ENCODE peak calls at places on chromosomes 3 and 15, in eight cellular contexts. One of them, this sample, is unnamed.

GRCh38 chr15:43893956-43894355 is 67.2 kb downstream of the WDR76 start:
- DNase-seq in lower lobe of right lung: no peak
- DNase-seq in neural crest cell: no peak
- DNase-seq in lower leg skin: no peak
- DNase-seq in CD8-positive, alpha-beta T cell: no peak
- DNase-seq in GM10248: no peak
- DNase-seq in A549: no peak
- DNase-seq in fibroblast of lung: no peak
- DNase-seq in this sample: no peak

GRCh38 chr3:38634133-38634532 is 15.4 kb downstream of the SCN5A start:
- DNase-seq in lower lobe of right lung: no peak
- DNase-seq in neural crest cell: no peak
- DNase-seq in lower leg skin: no peak
- DNase-seq in CD8-positive, alpha-beta T cell: no peak
- DNase-seq in GM10248: no peak
- DNase-seq in A549: no peak
- DNase-seq in fibroblast of lung: no peak
- DNase-seq in this sample: no peak

GRCh38 chr3:134445631-134446030 is 40.2 kb downstream of the ANAPC13 start:
- DNase-seq in lower lobe of right lung: no peak
- DNase-seq in neural crest cell: no peak
- DNase-seq in lower leg skin: peak
- DNase-seq in CD8-positive, alpha-beta T cell: no peak
- DNase-seq in GM10248: no peak
- DNase-seq in A549: no peak
- DNase-seq in fibroblast of lung: peak
- DNase-seq in this sample: no peak

GRCh38 chr3:194203482-194204035 is 67.6 kb downstream of the HES1 start:
- DNase-seq in lower lobe of right lung: no peak
- DNase-seq in neural crest cell: no peak
- DNase-seq in lower leg skin: no peak
- DNase-seq in CD8-positive, alpha-beta T cell: no peak
- DNase-seq in GM10248: peak
- DNase-seq in A549: no peak
- DNase-seq in fibroblast of lung: no peak
- DNase-seq in this sample: no peak

GRCh38 chr3:52056521-52056967 is at the start of gene DUSP7:
- DNase-seq in lower lobe of right lung: peak
- DNase-seq in neural crest cell: peak
- DNase-seq in lower leg skin: no peak
- DNase-seq in CD8-positive, alpha-beta T cell: peak
- DNase-seq in GM10248: peak
- DNase-seq in A549: peak
- DNase-seq in fibroblast of lung: peak
- DNase-seq in this sample: peak

GRCh38 chr3:55307622-55308021 is 179.5 kb downstream of the WNT5A start:
- DNase-seq in lower lobe of right lung: no peak
- DNase-seq in neural crest cell: no peak
- DNase-seq in lower leg skin: no peak
- DNase-seq in CD8-positive, alpha-beta T cell: no peak
- DNase-seq in GM10248: no peak
- DNase-seq in A549: no peak
- DNase-seq in fibroblast of lung: no peak
- DNase-seq in this sample: no peak

GRCh38 chr3:74079961-74080562 is 455.3 kb upstream of the PDZRN3 start:
- DNase-seq in lower lobe of right lung: no peak
- DNase-seq in neural crest cell: no peak
- DNase-seq in lower leg skin: no peak
- DNase-seq in CD8-positive, alpha-beta T cell: no peak
- DNase-seq in GM10248: no peak
- DNase-seq in A549: no peak
- DNase-seq in fibroblast of lung: peak
- DNase-seq in this sample: no peak

GRCh38 chr3:111859061-111859973 is at the start of gene PHLDB2:
- DNase-seq in lower lobe of right lung: peak
- DNase-seq in neural crest cell: peak
- DNase-seq in lower leg skin: peak
- DNase-seq in CD8-positive, alpha-beta T cell: peak
- DNase-seq in GM10248: peak
- DNase-seq in A549: peak
- DNase-seq in fibroblast of lung: peak
- DNase-seq in this sample: peak

GRCh38 chr15:82699726-82700125 is 9.9 kb downstream of the AP3B2 start:
- DNase-seq in lower lobe of right lung: no peak
- DNase-seq in neural crest cell: no peak
- DNase-seq in lower leg skin: no peak
- DNase-seq in CD8-positive, alpha-beta T cell: no peak
- DNase-seq in GM10248: no peak
- DNase-seq in A549: no peak
- DNase-seq in fibroblast of lung: no peak
- DNase-seq in this sample: no peak

GRCh38 chr3:30285188-30286006 is 321.0 kb upstream of the TGFBR2 start:
- DNase-seq in lower lobe of right lung: no peak
- DNase-seq in neural crest cell: no peak
- DNase-seq in lower leg skin: no peak
- DNase-seq in CD8-positive, alpha-beta T cell: no peak
- DNase-seq in GM10248: no peak
- DNase-seq in A549: no peak
- DNase-seq in fibroblast of lung: no peak
- DNase-seq in this sample: no peak

GRCh38 chr3:31790516-31791148 is 190.4 kb downstream of the OSBPL10 start:
- DNase-seq in lower lobe of right lung: no peak
- DNase-seq in neural crest cell: no peak
- DNase-seq in lower leg skin: no peak
- DNase-seq in CD8-positive, alpha-beta T cell: no peak
- DNase-seq in GM10248: no peak
- DNase-seq in A549: no peak
- DNase-seq in fibroblast of lung: no peak
- DNase-seq in this sample: no peak

GRCh38 chr3:183303725-183304124 is 50.7 kb downstream of the B3GNT5 start:
- DNase-seq in lower lobe of right lung: no peak
- DNase-seq in neural crest cell: no peak
- DNase-seq in lower leg skin: no peak
- DNase-seq in CD8-positive, alpha-beta T cell: no peak
- DNase-seq in GM10248: no peak
- DNase-seq in A549: no peak
- DNase-seq in fibroblast of lung: no peak
- DNase-seq in this sample: no peak

GRCh38 chr15:84810073-84810840 is 6.9 kb upstream of the ALPK3 start:
- DNase-seq in lower lobe of right lung: no peak
- DNase-seq in neural crest cell: no peak
- DNase-seq in lower leg skin: no peak
- DNase-seq in CD8-positive, alpha-beta T cell: no peak
- DNase-seq in GM10248: no peak
- DNase-seq in A549: no peak
- DNase-seq in fibroblast of lung: peak
- DNase-seq in this sample: no peak

GRCh38 chr3:18258492-18258891 is 166.6 kb downstream of the SATB1 start:
- DNase-seq in lower lobe of right lung: no peak
- DNase-seq in neural crest cell: no peak
- DNase-seq in lower leg skin: no peak
- DNase-seq in CD8-positive, alpha-beta T cell: no peak
- DNase-seq in GM10248: peak
- DNase-seq in A549: no peak
- DNase-seq in fibroblast of lung: no peak
- DNase-seq in this sample: no peak

GRCh38 chr3:42728056-42728455 is 25.5 kb upstream of the HHATL start:
- DNase-seq in lower lobe of right lung: no peak
- DNase-seq in neural crest cell: no peak
- DNase-seq in lower leg skin: peak
- DNase-seq in CD8-positive, alpha-beta T cell: no peak
- DNase-seq in GM10248: no peak
- DNase-seq in A549: no peak
- DNase-seq in fibroblast of lung: no peak
- DNase-seq in this sample: no peak

GRCh38 chr15:71335591-71335990 is 220.3 kb downstream of the THSD4 start:
- DNase-seq in lower lobe of right lung: no peak
- DNase-seq in neural crest cell: no peak
- DNase-seq in lower leg skin: no peak
- DNase-seq in CD8-positive, alpha-beta T cell: no peak
- DNase-seq in GM10248: no peak
- DNase-seq in A549: no peak
- DNase-seq in fibroblast of lung: peak
- DNase-seq in this sample: no peak

GRCh38 chr3:157301027-157301663 is 135.5 kb upstream of the PTX3 start:
- DNase-seq in lower lobe of right lung: no peak
- DNase-seq in neural crest cell: no peak
- DNase-seq in lower leg skin: no peak
- DNase-seq in CD8-positive, alpha-beta T cell: no peak
- DNase-seq in GM10248: no peak
- DNase-seq in A549: no peak
- DNase-seq in fibroblast of lung: no peak
- DNase-seq in this sample: no peak

GRCh38 chr3:37768107-37768809 is 93.4 kb upstream of the CTDSPL start:
- DNase-seq in lower lobe of right lung: no peak
- DNase-seq in neural crest cell: no peak
- DNase-seq in lower leg skin: no peak
- DNase-seq in CD8-positive, alpha-beta T cell: no peak
- DNase-seq in GM10248: no peak
- DNase-seq in A549: no peak
- DNase-seq in fibroblast of lung: peak
- DNase-seq in this sample: peak

GRCh38 chr15:31590609-31591008 is 264.0 kb downstream of the KLF13 start:
- DNase-seq in lower lobe of right lung: no peak
- DNase-seq in neural crest cell: no peak
- DNase-seq in lower leg skin: no peak
- DNase-seq in CD8-positive, alpha-beta T cell: no peak
- DNase-seq in GM10248: no peak
- DNase-seq in A549: no peak
- DNase-seq in fibroblast of lung: peak
- DNase-seq in this sample: no peak

GRCh38 chr3:184740509-184741258 is 28.8 kb upstream of the MAGEF1 start:
- DNase-seq in lower lobe of right lung: no peak
- DNase-seq in neural crest cell: no peak
- DNase-seq in lower leg skin: no peak
- DNase-seq in CD8-positive, alpha-beta T cell: no peak
- DNase-seq in GM10248: no peak
- DNase-seq in A549: no peak
- DNase-seq in fibroblast of lung: peak
- DNase-seq in this sample: no peak

GRCh38 chr3:126267976-126268615 is 87.7 kb upstream of the ALDH1L1 start:
- DNase-seq in lower lobe of right lung: no peak
- DNase-seq in neural crest cell: no peak
- DNase-seq in lower leg skin: no peak
- DNase-seq in CD8-positive, alpha-beta T cell: no peak
- DNase-seq in GM10248: no peak
- DNase-seq in A549: no peak
- DNase-seq in fibroblast of lung: no peak
- DNase-seq in this sample: no peak

GRCh38 chr3:140922634-140923033 is 19.0 kb upstream of the SLC25A36 start:
- DNase-seq in lower lobe of right lung: no peak
- DNase-seq in neural crest cell: no peak
- DNase-seq in lower leg skin: no peak
- DNase-seq in CD8-positive, alpha-beta T cell: no peak
- DNase-seq in GM10248: peak
- DNase-seq in A549: peak
- DNase-seq in fibroblast of lung: peak
- DNase-seq in this sample: peak
- TF ChIP-seq CTCF in lower lobe of right lung: peak
- TF ChIP-seq CTCF in neural crest cell: peak
- TF ChIP-seq CTCF in lower leg skin: no peak
- TF ChIP-seq CTCF in CD8-positive, alpha-beta T cell: peak
- TF ChIP-seq CTCF in GM10248: peak
- TF ChIP-seq CTCF in A549: peak
- TF ChIP-seq CTCF in fibroblast of lung: peak
- TF ChIP-seq CTCF in this sample: peak

DNA sequence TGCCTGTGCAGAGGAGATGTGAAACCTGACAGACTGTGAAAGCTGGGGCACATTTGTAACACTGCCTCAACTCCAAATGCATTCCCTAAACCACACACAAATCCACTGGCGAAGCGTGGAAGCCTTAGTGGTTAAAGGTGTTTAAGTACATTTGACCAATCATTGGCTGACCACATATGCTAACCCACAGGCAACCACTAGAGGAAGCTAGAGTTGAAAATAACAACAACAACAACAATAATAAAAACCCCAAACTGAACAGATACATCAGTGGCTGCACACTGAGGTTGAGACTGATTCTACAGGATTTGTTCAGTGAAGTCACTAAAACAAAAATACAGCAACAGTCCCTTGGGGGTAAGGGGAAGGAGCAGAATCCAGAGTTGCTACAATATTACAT is 129.7 kb downstream of the TJP1 start:
- DNase-seq in lower lobe of right lung: no peak
- DNase-seq in neural crest cell: no peak
- DNase-seq in lower leg skin: no peak
- DNase-seq in CD8-positive, alpha-beta T cell: no peak
- DNase-seq in GM10248: no peak
- DNase-seq in A549: no peak
- DNase-seq in fibroblast of lung: no peak
- DNase-seq in this sample: no peak
- TF ChIP-seq CTCF in lower lobe of right lung: no peak
- TF ChIP-seq CTCF in neural crest cell: no peak
- TF ChIP-seq CTCF in lower leg skin: no peak
- TF ChIP-seq CTCF in CD8-positive, alpha-beta T cell: no peak
- TF ChIP-seq CTCF in GM10248: no peak
- TF ChIP-seq CTCF in A549: peak
- TF ChIP-seq CTCF in fibroblast of lung: peak
- TF ChIP-seq CTCF in this sample: peak

GRCh38 chr3:197802505-197803459 is 11.7 kb downstream of the LRCH3 start:
- DNase-seq in lower lobe of right lung: no peak
- DNase-seq in neural crest cell: no peak
- DNase-seq in lower leg skin: no peak
- DNase-seq in CD8-positive, alpha-beta T cell: no peak
- DNase-seq in GM10248: no peak
- DNase-seq in A549: no peak
- DNase-seq in fibroblast of lung: no peak
- DNase-seq in this sample: peak
- TF ChIP-seq CTCF in lower lobe of right lung: no peak
- TF ChIP-seq CTCF in neural crest cell: peak
- TF ChIP-seq CTCF in lower leg skin: no peak
- TF ChIP-seq CTCF in CD8-positive, alpha-beta T cell: peak
- TF ChIP-seq CTCF in GM10248: peak
- TF ChIP-seq CTCF in A549: no peak
- TF ChIP-seq CTCF in fibroblast of lung: peak
- TF ChIP-seq CTCF in this sample: peak

DNA sequence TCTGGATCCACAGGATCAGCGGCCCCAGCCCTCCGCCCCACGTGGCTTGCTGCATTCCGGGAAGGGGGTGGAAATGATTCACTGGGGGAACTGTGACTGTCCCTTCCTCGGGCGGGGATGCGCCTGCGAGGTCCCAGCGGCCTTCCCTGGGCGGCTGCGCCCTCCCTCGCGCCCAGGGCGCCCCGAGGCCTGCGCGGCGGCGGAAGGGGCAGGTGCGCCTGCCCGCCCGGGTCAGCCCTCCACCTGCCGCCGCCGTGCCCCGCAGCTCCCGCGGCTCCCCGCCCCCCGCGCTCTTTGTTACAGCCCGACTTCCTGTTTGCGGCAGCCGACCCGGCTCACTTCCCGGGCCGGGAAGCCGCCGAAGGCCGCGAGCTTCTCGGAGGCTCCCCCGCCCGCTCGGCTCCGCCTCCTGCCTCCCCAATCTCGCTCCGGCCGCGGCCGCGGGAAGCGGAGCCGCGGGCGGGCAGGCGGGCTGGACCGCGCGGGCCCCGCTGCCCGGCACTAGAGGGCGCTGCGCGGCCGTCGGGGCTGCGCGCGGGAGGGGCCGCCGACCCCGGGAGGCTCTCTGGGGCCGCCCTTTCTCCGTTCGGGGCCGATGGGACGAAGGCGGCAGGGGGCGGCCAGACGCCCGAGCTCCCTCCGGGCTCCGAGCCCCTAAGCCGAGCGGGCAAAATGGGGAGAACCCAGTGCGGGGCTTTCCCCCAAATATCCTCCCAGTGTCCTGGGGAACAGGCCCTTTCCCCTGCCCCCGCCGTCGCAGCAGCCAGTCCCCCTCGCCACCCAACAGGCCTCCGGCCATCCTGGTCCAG is 11.5 kb upstream of the CHAC1 start:
- DNase-seq in lower lobe of right lung: peak
- DNase-seq in neural crest cell: peak
- DNase-seq in lower leg skin: peak
- DNase-seq in CD8-positive, alpha-beta T cell: no peak
- DNase-seq in GM10248: peak
- DNase-seq in A549: peak
- DNase-seq in fibroblast of lung: peak
- DNase-seq in this sample: peak
- TF ChIP-seq CTCF in lower lobe of right lung: peak
- TF ChIP-seq CTCF in neural crest cell: peak
- TF ChIP-seq CTCF in lower leg skin: no peak
- TF ChIP-seq CTCF in CD8-positive, alpha-beta T cell: peak
- TF ChIP-seq CTCF in GM10248: peak
- TF ChIP-seq CTCF in A549: peak
- TF ChIP-seq CTCF in fibroblast of lung: peak
- TF ChIP-seq CTCF in this sample: peak